ENCODE peak calls at places on chromosome 6, in four cellular contexts. W is stomach, A is upper lobe of right lung, S is left ventricle myocardium inferior. K is an unnamed sample. For H3K4me1, the result is how much of the 10 kb centered on the place peaks cover.

GRCh38 chr6:52388790-52389189 is 26.8 kb downstream of the PAQR8 start:
- DNase-seq in W (no peak), A (no peak), S (no peak), K (no peak)

GRCh38 chr6:119484598-119484997 is 135.0 kb upstream of the MAN1A1 start:
- DNase-seq in S (no peak), A (no peak), W (no peak), K (peak)

GRCh38 chr6:170114956-170115855 is 175.7 kb downstream of the DLL1 start:
- DNase-seq in W (peak), S (peak), A (peak), K (no peak)

GRCh38 chr6:148293181-148293995 is 49.2 kb upstream of the SASH1 start:
- DNase-seq in S (peak), W (no peak), A (no peak), K (no peak)

GRCh38 chr6:14072084-14072483 is 45.5 kb upstream of the CD83 start:
- DNase-seq in W (no peak), S (no peak), A (no peak), K (no peak)

GRCh38 chr6:38273325-38273724 is 366.4 kb downstream of the BTBD9 start:
- DNase-seq in W (no peak), S (no peak), A (no peak), K (peak)

GRCh38 chr6:137951064-137951597 is 84.1 kb downstream of the TNFAIP3 start:
- DNase-seq in S (no peak), A (no peak), W (no peak), K (no peak)

GRCh38 chr6:33696076-33696475 is 15.4 kb downstream of the UQCC2 start:
- DNase-seq in S (no peak), W (no peak), A (no peak), K (no peak)

GRCh38 chr6:116450185-116450710 is 10.9 kb upstream of the CALHM6 start:
- DNase-seq in W (peak), A (no peak), S (no peak), K (no peak)

GRCh38 chr6:159716247-159717086 is 10.8 kb upstream of the WTAP start:
- DNase-seq in S (no peak), W (no peak), A (no peak), K (peak)

GRCh38 chr6:6004147-6004995 is 2.4 kb downstream of the NRN1 start:
- DNase-seq in S (no peak), A (no peak), W (no peak), K (no peak)

GRCh38 chr6:131861356-131861755 is 53.5 kb downstream of the ENPP1 start:
- DNase-seq in W (no peak), A (no peak), S (no peak), K (peak)

GRCh38 chr6:155330922-155331321 is 16.6 kb upstream of the TFB1M start:
- DNase-seq in S (no peak), W (no peak), A (no peak), K (no peak)

GRCh38 chr6:41049548-41049947 is 3.5 kb upstream of the APOBEC2 start:
- DNase-seq in S (no peak), W (no peak), A (no peak), K (peak)

GRCh38 chr6:46989384-46989783 is 52.7 kb downstream of the ADGRF1 start:
- DNase-seq in W (peak), A (no peak), S (no peak), K (no peak)

GRCh38 chr6:108157972-108158441 is 7.8 kb upstream of the NR2E1 start:
- DNase-seq in A (no peak), W (no peak), S (no peak), K (no peak)

GRCh38 chr6:159760602-159761057 is 1.2 kb upstream of the ACAT2 start:
- DNase-seq in W (no peak), S (no peak), A (no peak), K (peak)

DNA sequence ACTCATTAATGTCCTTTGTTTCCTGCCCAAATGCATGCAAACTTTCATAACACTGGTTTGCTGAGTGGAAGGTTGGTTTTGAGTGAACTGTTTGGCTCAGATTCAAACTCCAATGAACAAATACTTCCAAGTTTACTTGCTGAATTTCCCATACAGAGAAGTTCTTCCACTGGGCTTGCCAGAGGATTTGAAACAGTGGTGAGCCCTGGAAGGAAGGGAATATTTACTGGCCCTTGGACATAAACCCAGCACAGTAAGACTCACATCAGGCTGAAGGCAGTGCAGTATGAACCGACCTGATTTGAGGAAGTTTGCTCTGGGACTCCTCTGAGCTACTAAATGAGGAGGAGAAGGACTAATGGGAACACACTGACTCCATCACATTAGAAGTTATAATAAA is 3.8 kb downstream of the TRAF3IP2 start:
- DNase-seq in A (no peak), S (no peak), W (peak), K (peak)
- H3K4me1 ChIP-seq in A (half or more), S (half or more), W (half or more), K (half or more)

DNA sequence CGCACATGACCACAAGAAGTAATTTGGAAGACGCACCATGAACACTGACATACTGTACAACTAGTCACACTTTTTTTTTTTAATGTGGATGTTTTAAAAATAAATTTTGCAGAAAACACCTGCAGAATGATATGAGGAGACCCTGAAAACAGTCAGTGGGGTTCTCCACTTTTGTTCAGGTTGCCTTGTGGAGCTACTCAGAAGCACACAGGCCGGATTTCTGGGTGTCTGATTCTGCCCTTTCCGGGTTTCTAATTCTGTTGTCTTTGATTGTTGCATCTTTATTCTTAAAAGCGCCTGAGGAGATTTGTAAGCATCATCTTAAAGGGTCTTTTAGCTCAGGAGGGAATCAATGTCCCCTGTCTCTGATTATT is 74.5 kb downstream of the SSR1 start:
- DNase-seq in W (no peak), S (no peak), A (no peak), K (no peak)
- H3K4me1 ChIP-seq in W (half or more), S (half or more), A (under half), K (under half)

GRCh38 chr6:37137201-37137880 is 32.6 kb upstream of the PIM1 start:
- DNase-seq in S (no peak), W (no peak), A (no peak), K (peak)
- H3K4me1 ChIP-seq in S (under half), W (under half), A (under half), K (half or more)

DNA sequence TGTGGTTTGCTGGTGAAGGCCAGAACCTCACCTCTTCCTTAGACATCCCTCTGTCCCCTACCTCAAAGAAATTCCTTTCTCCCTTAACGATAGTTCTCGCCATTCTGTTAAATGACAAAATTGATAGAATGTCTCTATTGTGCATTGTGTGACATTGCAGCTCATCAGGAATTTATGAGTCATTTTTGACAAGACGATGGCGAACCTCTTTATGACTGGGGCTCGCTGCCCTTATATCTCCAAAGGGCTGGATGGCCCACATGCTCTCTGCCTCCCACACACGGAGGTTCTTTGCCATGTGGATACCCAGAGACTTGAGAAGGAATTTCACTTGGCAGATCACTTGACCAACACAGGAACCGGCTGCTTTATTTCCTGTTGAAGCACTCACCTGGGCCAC is 66.8 kb upstream of the RPS6KA2 start:
- DNase-seq in S (no peak), A (peak), W (no peak), K (no peak)
- H3K4me1 ChIP-seq in S (under half), A (under half), W (under half), K (under half)

GRCh38 chr6:75751443-75751842 is 2.4 kb downstream of the MYO6 start:
- DNase-seq in W (no peak), S (no peak), A (no peak), K (peak)
- H3K4me1 ChIP-seq in W (under half), S (under half), A (under half), K (under half)

DNA sequence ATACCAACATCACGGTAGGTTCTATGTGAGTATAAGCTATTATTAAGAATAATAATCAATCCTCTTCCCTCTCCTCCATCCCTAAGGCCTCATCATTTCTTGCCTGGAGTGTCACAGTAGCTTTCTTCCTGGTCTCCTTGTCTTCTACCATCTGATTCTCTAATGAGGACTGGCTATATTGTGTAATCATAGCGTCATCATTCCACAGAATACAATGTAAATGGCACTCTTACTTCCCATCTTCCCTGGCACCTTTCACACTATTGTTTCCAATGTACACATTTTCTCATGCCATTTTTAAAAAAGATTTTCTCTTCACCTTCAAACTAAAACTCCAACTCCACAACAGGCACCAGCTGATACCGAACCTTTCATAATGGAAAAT is 2.2 kb upstream of the BTN3A2 start:
- DNase-seq in A (no peak), W (no peak), S (no peak), K (no peak)
- H3K4me1 ChIP-seq in A (under half), W (under half), S (under half), K (under half)

K was measured in adipocyte.